ENCODE peak calls at places on chromosomes 6 and 20, in four cellular contexts. T, G, R and Y are unnamed samples. For H3K27me3, the result is how much of the 10 kb centered on the place peaks cover.

GRCh38 chr6:152897807-152898399 is 84.9 kb downstream of the FBXO5 start:
- DNase-seq in T (no peak), G (peak), R (peak), Y (peak)

GRCh38 chr6:6694368-6694780 is 105.9 kb downstream of the LY86 start:
- DNase-seq in T (no peak), G (peak), R (no peak), Y (no peak)

GRCh38 chr20:17530716-17531536 is at the start of gene BFSP1:
- DNase-seq in T (no peak), G (peak), R (peak), Y (peak)

GRCh38 chr6:2120912-2121311 is 124.5 kb downstream of the GMDS start:
- DNase-seq in T (no peak), G (no peak), R (no peak), Y (no peak)

GRCh38 chr20:11852801-11853200 is 64.9 kb upstream of the BTBD3 start:
- DNase-seq in T (no peak), G (no peak), R (no peak), Y (no peak)

GRCh38 chr6:14734416-14735340 is 511.2 kb upstream of the JARID2 start:
- DNase-seq in T (no peak), G (no peak), R (no peak), Y (no peak)

GRCh38 chr6:87660226-87660886 is 41.7 kb downstream of the AKIRIN2 start:
- DNase-seq in T (no peak), G (no peak), R (no peak), Y (no peak)

GRCh38 chr20:1945134-1945618 is 48.7 kb downstream of the PDYN start:
- DNase-seq in T (peak), G (peak), R (peak), Y (peak)

GRCh38 chr6:20366082-20366834 is 35.4 kb upstream of the E2F3 start:
- DNase-seq in T (no peak), G (no peak), R (no peak), Y (no peak)

GRCh38 chr6:109447878-109448555 is 7.5 kb downstream of the SMPD2 start:
- DNase-seq in T (no peak), G (no peak), R (no peak), Y (no peak)

GRCh38 chr6:105015482-105015881 is 58.6 kb downstream of the LIN28B start:
- DNase-seq in T (no peak), G (no peak), R (no peak), Y (no peak)

GRCh38 chr20:21089421-21089820 is 16.7 kb downstream of the LINC00237 start:
- DNase-seq in T (no peak), G (no peak), R (no peak), Y (no peak)

GRCh38 chr20:21090738-21091120 is 15.4 kb downstream of the LINC00237 start:
- DNase-seq in T (no peak), G (no peak), R (no peak), Y (no peak)

GRCh38 chr20:21087862-21088540 is 18.2 kb downstream of the LINC00237 start:
- DNase-seq in T (no peak), G (no peak), R (no peak), Y (no peak)

DNA sequence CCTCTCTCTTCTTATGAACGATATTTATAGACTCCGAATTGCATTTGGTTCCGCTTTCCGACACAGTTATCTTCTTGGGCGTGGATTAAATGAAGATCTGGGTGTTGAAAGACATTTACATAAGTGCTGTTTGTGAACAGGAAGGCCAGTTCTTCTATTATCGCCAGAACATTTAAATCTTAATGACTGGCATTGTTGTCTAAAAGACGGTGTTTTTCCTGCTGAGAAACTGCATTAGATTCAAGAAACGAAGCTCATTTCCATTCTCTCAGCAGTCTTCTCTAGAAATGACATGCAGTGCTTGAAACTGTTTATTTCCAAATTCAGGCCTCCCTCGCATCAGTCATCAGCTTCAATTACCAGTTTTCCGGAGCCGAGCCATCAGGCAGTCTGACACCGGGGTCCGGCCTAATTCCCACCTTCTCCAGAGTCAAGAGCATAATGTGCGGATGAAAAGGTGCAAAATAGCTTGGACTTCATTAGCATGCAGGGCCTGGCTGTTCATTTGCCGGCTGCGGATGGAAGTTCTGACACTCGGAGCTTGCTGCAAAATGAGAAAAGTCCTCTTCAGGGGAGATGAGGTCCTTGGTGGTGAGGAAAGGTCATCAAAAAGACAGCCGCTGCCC is 15.9 kb downstream of the LINC00237 start:
- DNase-seq in T (no peak), G (no peak), R (no peak), Y (no peak)
- H3K4me3 ChIP-seq in T (no peak), G (no peak), R (no peak), Y (no peak)

GRCh38 chr20:13059398-13060136 is 50.8 kb downstream of the SPTLC3 start:
- DNase-seq in T (no peak), G (no peak), R (no peak), Y (no peak)

GRCh38 chr20:13061381-13061780 is 52.6 kb downstream of the SPTLC3 start:
- DNase-seq in T (no peak), G (no peak), R (no peak), Y (no peak)

GRCh38 chr20:13058666-13059389 is 50.1 kb downstream of the SPTLC3 start:
- DNase-seq in T (no peak), G (no peak), R (no peak), Y (no peak)

DNA sequence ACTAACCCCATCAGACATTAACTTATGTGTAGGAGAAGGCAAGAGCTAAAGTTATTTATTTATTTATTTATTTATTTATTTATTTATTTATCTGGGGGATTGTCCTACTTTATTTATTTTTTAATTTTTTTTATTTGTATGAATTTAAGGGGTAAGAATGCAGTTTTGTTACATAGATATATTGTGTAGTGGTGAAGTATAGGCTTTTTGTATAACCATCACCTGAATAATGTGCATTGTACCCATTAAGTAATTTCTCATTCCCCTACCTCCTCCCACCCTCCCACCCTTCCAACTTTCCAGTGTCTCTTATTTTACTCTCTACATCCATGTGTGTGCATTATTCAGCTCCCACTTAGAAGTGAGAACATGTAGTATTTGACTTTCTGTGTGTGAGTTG is 51.6 kb downstream of the SPTLC3 start:
- DNase-seq in T (no peak), G (no peak), R (no peak), Y (no peak)
- H3K27ac ChIP-seq in T (no peak), G (no peak), R (no peak), Y (no peak)

GRCh38 chr20:40864470-40864869 is 164.2 kb upstream of the TOP1 start:
- DNase-seq in T (no peak), G (no peak), R (no peak), Y (no peak)

GRCh38 chr20:40865095-40865494 is 163.5 kb upstream of the TOP1 start:
- DNase-seq in T (no peak), G (no peak), R (no peak), Y (no peak)

GRCh38 chr20:40860487-40860902 is 168.1 kb upstream of the TOP1 start:
- DNase-seq in T (no peak), G (no peak), R (peak), Y (no peak)

GRCh38 chr20:40863337-40863919 is 165.2 kb upstream of the TOP1 start:
- DNase-seq in T (no peak), G (no peak), R (no peak), Y (no peak)

DNA sequence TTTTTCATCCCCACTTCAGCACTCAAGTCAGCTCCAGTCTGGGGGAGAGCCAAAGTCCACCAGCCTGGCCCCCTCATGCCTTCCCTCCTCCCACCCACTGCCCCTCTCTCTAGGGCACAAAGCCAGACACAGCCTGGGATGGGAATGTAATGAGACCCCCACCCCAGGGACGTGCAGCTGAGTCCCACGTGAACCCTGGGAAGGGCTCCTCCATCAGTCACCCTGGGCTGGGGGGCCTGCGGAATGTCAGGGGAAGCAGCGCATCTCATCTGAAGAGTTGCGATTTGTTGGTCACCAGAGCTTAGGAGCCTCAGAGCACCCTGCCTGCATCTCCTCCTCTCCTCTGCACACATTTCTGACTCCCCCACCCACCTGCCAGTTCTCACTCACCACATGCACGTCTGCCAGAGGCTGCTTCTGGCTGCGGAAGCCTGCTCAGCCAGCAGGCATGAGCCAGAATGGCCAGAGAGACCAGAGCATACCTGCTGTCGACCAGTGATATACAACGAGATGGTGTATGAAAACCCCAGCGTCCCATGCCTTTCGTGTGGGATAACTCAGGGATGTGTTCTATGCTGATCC is 167.1 kb upstream of the TOP1 start:
- DNase-seq in T (no peak), G (no peak), R (no peak), Y (no peak)
- H3K27me3 ChIP-seq in T (under half), G (under half), R (under half), Y (under half)

GRCh38 chr6:361411-362132 is 30.0 kb upstream of the IRF4 start:
- DNase-seq in T (no peak), G (no peak), R (no peak), Y (no peak)
- H3K4me3 ChIP-seq in T (no peak), G (no peak), R (no peak), Y (no peak)

GRCh38 chr6:3456794-3457709 is at the start of gene SLC22A23:
- DNase-seq in T (peak), G (peak), R (peak), Y (peak)

GRCh38 chr6:3455121-3455489 is 1.7 kb downstream of the SLC22A23 start:
- DNase-seq in T (no peak), G (no peak), R (peak), Y (no peak)

GRCh38 chr6:3455490-3456394 is 1.1 kb downstream of the SLC22A23 start:
- DNase-seq in T (no peak), G (peak), R (peak), Y (peak)

GRCh38 chr6:3457710-3458605 is 1.1 kb upstream of the SLC22A23 start:
- DNase-seq in T (no peak), G (peak), R (peak), Y (peak)

GRCh38 chr6:3456395-3456767 is 469 bp downstream of the SLC22A23 start:
- DNase-seq in T (no peak), G (no peak), R (no peak), Y (no peak)
- H3K27ac ChIP-seq in T (no peak), G (peak), R (no peak), Y (no peak)

DNA sequence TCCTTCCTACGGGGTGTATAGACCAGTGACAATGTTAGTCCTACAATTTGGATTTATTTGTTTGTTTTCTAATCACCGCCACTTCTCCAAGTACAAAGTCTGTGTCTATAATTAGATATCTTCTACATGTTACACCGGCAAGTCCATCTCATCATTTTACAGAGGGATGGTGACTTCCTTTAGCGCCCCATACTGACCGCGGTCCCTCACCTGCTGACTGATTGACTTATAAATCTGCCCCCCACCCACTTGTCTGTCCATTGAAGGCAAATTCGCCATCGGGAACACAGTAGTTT is 8.9 kb upstream of the NR2E1 start:
- DNase-seq in T (no peak), G (no peak), R (no peak), Y (no peak)
- H3K27me3 ChIP-seq in T (under half), G (half or more), R (half or more), Y (half or more)

DNA sequence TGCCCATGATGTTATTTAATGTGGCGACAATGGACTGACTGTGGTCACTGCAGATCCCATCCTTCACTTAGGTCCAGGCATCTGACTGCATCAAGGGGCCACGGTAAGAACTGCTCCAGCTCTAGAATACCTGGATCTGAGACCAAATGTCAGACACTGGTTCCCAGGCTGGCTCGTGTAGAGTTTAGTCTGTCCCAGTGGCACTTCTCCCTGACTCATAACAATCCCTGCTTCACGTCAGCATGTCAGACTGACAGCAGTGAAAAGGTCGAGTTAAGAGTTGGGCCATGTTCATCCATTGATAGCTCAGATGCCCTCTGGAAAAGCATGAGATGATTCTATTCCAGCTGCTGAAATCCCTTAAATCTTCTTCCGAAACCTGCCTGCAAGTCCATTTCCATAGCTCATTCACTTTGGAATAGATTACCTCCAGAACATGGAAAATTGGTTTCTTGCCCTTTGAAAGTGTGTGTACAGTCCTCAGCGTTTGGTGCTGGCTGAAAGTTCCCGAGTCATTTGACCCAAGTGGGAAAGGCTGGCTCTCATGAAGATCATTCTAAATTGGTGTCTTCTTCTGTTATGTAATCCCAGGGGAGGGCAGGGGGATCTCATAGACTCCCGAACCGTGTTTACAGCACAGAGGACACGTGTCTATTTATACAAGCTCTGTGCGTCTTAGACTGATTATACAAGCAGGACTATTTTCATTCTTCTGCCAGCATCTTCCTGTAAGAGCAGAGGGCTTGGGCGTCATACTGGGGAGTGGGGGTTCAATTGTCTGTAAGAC is 160.8 kb downstream of the ZDHHC14 start:
- DNase-seq in T (no peak), G (no peak), R (no peak), Y (no peak)
- H3K4me3 ChIP-seq in T (no peak), G (no peak), R (no peak), Y (no peak)